ENCODE peak calls at places on chromosome 9, in ten cellular contexts. I, M, D, V, G, P, O, C, J and T are unnamed samples.

GRCh38 chr9:121562261-121562780 is 62.7 kb upstream of the GGTA1 start:
- DNase-seq in I (no peak), M (no peak), D (no peak), V (no peak), G (peak; percentile 82), P (no peak), O (no peak), C (peak; percentile 60), J (no peak), T (no peak)

GRCh38 chr9:69818946-69819345 is 1.7 kb upstream of the CFAP95 start:
- DNase-seq in I (no peak), M (peak; percentile 14), D (no peak), V (peak; percentile 49), G (no peak), P (no peak), O (no peak), C (no peak), J (no peak), T (no peak)

GRCh38 chr9:35790385-35791291 is 753 bp upstream of the NPR2 start:
- DNase-seq in I (peak; percentile 62), M (peak; percentile 18), D (peak; percentile 73), V (peak; percentile 88), G (peak; percentile 75), P (peak; percentile 82), O (peak; percentile 84), C (peak; percentile 20), J (peak; percentile 61), T (peak; percentile 75)

GRCh38 chr9:81669011-81669739 is 20.2 kb downstream of the TLE1 start:
- DNase-seq in I (no peak), M (no peak), D (no peak), V (no peak), G (no peak), P (no peak), O (no peak), C (no peak), J (no peak), T (no peak)

GRCh38 chr9:109793196-109793595 is 13.2 kb downstream of the PALM2AKAP2 start:
- DNase-seq in I (no peak), M (peak; percentile 96), D (no peak), V (peak; percentile 97), G (no peak), P (no peak), O (no peak), C (peak; percentile 39), J (no peak), T (no peak)

GRCh38 chr9:33921967-33922895 is 105.3 kb downstream of the UBE2R2 start:
- DNase-seq in I (peak; percentile 40), M (no peak), D (peak; percentile 52), V (peak; percentile 34), G (peak; percentile 39), P (no peak), O (peak; percentile 24), C (no peak), J (no peak), T (no peak)

GRCh38 chr9:107636596-107637405 is 147.2 kb upstream of the KLF4 start:
- DNase-seq in I (no peak), M (no peak), D (no peak), V (no peak), G (no peak), P (no peak), O (no peak), C (no peak), J (no peak), T (no peak)

GRCh38 chr9:107927276-107927675 is 437.7 kb upstream of the KLF4 start:
- DNase-seq in I (no peak), M (no peak), D (no peak), V (no peak), G (no peak), P (no peak), O (peak; percentile 51), C (no peak), J (no peak), T (no peak)

GRCh38 chr9:135281661-135282000 is 194.2 kb downstream of the OLFM1 start:
- DNase-seq in I (no peak), M (no peak), D (no peak), V (no peak), G (no peak), P (no peak), O (no peak), C (no peak), J (no peak), T (no peak)

GRCh38 chr9:91312717-91313325 is 48.9 kb downstream of the AUH start:
- DNase-seq in I (no peak), M (no peak), D (no peak), V (no peak), G (no peak), P (no peak), O (no peak), C (peak; percentile 89), J (peak; percentile 67), T (no peak)

GRCh38 chr9:11194249-11194648 is 581.4 kb upstream of the PTPRD start:
- DNase-seq in I (no peak), M (no peak), D (no peak), V (no peak), G (no peak), P (no peak), O (no peak), C (no peak), J (no peak), T (no peak)

GRCh38 chr9:135078361-135078821 is 9.1 kb upstream of the OLFM1 start:
- DNase-seq in I (no peak), M (no peak), D (no peak), V (no peak), G (no peak), P (peak; percentile 23), O (no peak), C (no peak), J (no peak), T (no peak)

GRCh38 chr9:37037137-37037743 is 3.2 kb upstream of the PAX5 start:
- DNase-seq in I (no peak), M (no peak), D (peak; percentile 75), V (no peak), G (peak; percentile 83), P (no peak), O (peak; percentile 83), C (no peak), J (no peak), T (no peak)

GRCh38 chr9:33249983-33250382 is 10.0 kb downstream of the SPINK4 start:
- DNase-seq in I (no peak), M (no peak), D (no peak), V (no peak), G (no peak), P (no peak), O (no peak), C (no peak), J (no peak), T (no peak)

GRCh38 chr9:16417749-16418148 is 452.7 kb downstream of the BNC2 start:
- DNase-seq in I (no peak), M (no peak), D (no peak), V (peak; percentile 64), G (no peak), P (no peak), O (no peak), C (no peak), J (no peak), T (no peak)

GRCh38 chr9:134236001-134236421 is 71.6 kb upstream of the RNU6ATAC start:
- DNase-seq in I (no peak), M (no peak), D (no peak), V (peak; percentile 30), G (no peak), P (no peak), O (no peak), C (no peak), J (no peak), T (no peak)

GRCh38 chr9:119795395-119795794 is 426.2 kb upstream of the BRINP1 start:
- DNase-seq in I (no peak), M (no peak), D (no peak), V (no peak), G (no peak), P (no peak), O (no peak), C (no peak), J (no peak), T (no peak)

GRCh38 chr9:71270554-71270953 is 149.1 kb upstream of the TRPM3 start:
- DNase-seq in I (no peak), M (no peak), D (no peak), V (no peak), G (no peak), P (no peak), O (no peak), C (no peak), J (no peak), T (no peak)

GRCh38 chr9:86682240-86682639 is 265.1 kb downstream of the GAS1 start:
- DNase-seq in I (no peak), M (no peak), D (no peak), V (no peak), G (no peak), P (no peak), O (no peak), C (no peak), J (no peak), T (no peak)

GRCh38 chr9:126376311-126376902 is 49.8 kb downstream of the MVB12B start:
- DNase-seq in I (no peak), M (no peak), D (no peak), V (no peak), G (no peak), P (peak; percentile 74), O (peak; percentile 29), C (no peak), J (no peak), T (peak; percentile 64)

GRCh38 chr9:131100445-131100844 is 4.1 kb downstream of the AIF1L start:
- DNase-seq in I (no peak), M (no peak), D (no peak), V (peak; percentile 51), G (no peak), P (no peak), O (no peak), C (no peak), J (no peak), T (no peak)

GRCh38 chr9:98791147-98792095 is 4.9 kb downstream of the ANKS6 start:
- DNase-seq in I (peak; percentile 74), M (peak; percentile 88), D (peak; percentile 48), V (peak; percentile 96), G (peak; percentile 84), P (peak; percentile 88), O (peak; percentile 37), C (peak; percentile 85), J (peak; percentile 71), T (peak; percentile 78)

GRCh38 chr9:93674580-93675335 is 98.4 kb downstream of the PHF2 start:
- DNase-seq in I (no peak), M (no peak), D (no peak), V (no peak), G (no peak), P (peak; percentile 35), O (no peak), C (no peak), J (peak; percentile 13), T (peak; percentile 9)

GRCh38 chr9:113566011-113566711 is 102.6 kb downstream of the RGS3 start:
- DNase-seq in I (no peak), M (no peak), D (no peak), V (no peak), G (no peak), P (peak; percentile 42), O (peak; percentile 21), C (no peak), J (no peak), T (peak; percentile 23)

GRCh38 chr9:121282309-121283071 is 14.5 kb downstream of the GSN start:
- DNase-seq in I (no peak), M (peak; percentile 87), D (no peak), V (peak; percentile 85), G (peak; percentile 75), P (peak; percentile 77), O (no peak), C (no peak), J (peak; percentile 86), T (no peak)

GRCh38 chr9:73643379-73644013 is 491.8 kb downstream of the ANXA1 start:
- DNase-seq in I (no peak), M (no peak), D (no peak), V (no peak), G (no peak), P (no peak), O (no peak), C (peak; percentile 76), J (no peak), T (no peak)

GRCh38 chr9:113464286-113464660 is 746 bp downstream of the RGS3 start:
- DNase-seq in I (no peak), M (no peak), D (no peak), V (no peak), G (no peak), P (no peak), O (no peak), C (no peak), J (no peak), T (no peak)

GRCh38 chr9:92377904-92378303 is 26.5 kb downstream of the OGN start:
- DNase-seq in I (no peak), M (no peak), D (peak; percentile 3), V (no peak), G (no peak), P (no peak), O (no peak), C (no peak), J (no peak), T (peak; percentile 37)